ENCODE peak calls at places on chromosomes 6 and 20, in six cellular contexts. One of them, this sample, is unnamed.

GRCh38 chr20:46357030-46357514 is 48.8 kb upstream of the CDH22 start:
- DNase-seq in dorsolateral prefrontal cortex: no peak
- DNase-seq in K562: no peak
- DNase-seq in NCI-H345: peak
- DNase-seq in SHP77: no peak
- DNase-seq in cerebellum: no peak
- DNase-seq in this sample: no peak

GRCh38 chr6:87093651-87094050 is 1.3 kb downstream of the CGA start:
- DNase-seq in NCI-H345: no peak
- DNase-seq in cerebellum: no peak
- DNase-seq in K562: no peak
- DNase-seq in dorsolateral prefrontal cortex: no peak
- DNase-seq in SHP77: no peak
- DNase-seq in this sample: peak

GRCh38 chr20:37615507-37616425 is 78.1 kb upstream of the CTNNBL1 start:
- DNase-seq in K562: peak
- DNase-seq in NCI-H345: peak
- DNase-seq in dorsolateral prefrontal cortex: no peak
- DNase-seq in SHP77: peak
- DNase-seq in cerebellum: peak
- DNase-seq in this sample: no peak

GRCh38 chr6:134080171-134080795 is 27.9 kb upstream of the SLC2A12 start:
- DNase-seq in cerebellum: no peak
- DNase-seq in K562: no peak
- DNase-seq in NCI-H345: peak
- DNase-seq in SHP77: no peak
- DNase-seq in dorsolateral prefrontal cortex: no peak
- DNase-seq in this sample: peak

GRCh38 chr6:143513410-143513809 is 1.9 kb upstream of the FUCA2 start:
- DNase-seq in K562: peak
- DNase-seq in NCI-H345: peak
- DNase-seq in SHP77: peak
- DNase-seq in dorsolateral prefrontal cortex: no peak
- DNase-seq in cerebellum: no peak
- DNase-seq in this sample: no peak

GRCh38 chr6:12585497-12585958 is 131.0 kb upstream of the PHACTR1 start:
- DNase-seq in dorsolateral prefrontal cortex: no peak
- DNase-seq in cerebellum: no peak
- DNase-seq in SHP77: no peak
- DNase-seq in K562: no peak
- DNase-seq in NCI-H345: no peak
- DNase-seq in this sample: peak

GRCh38 chr6:9875605-9876353 is 539.1 kb downstream of the TFAP2A start:
- DNase-seq in dorsolateral prefrontal cortex: no peak
- DNase-seq in cerebellum: no peak
- DNase-seq in SHP77: no peak
- DNase-seq in K562: no peak
- DNase-seq in NCI-H345: no peak
- DNase-seq in this sample: peak

GRCh38 chr20:25043499-25044260 is 14.3 kb downstream of the ACSS1 start:
- DNase-seq in SHP77: no peak
- DNase-seq in K562: no peak
- DNase-seq in dorsolateral prefrontal cortex: no peak
- DNase-seq in cerebellum: no peak
- DNase-seq in NCI-H345: no peak
- DNase-seq in this sample: no peak

GRCh38 chr6:64012351-64013060 is 376.9 kb downstream of the PHF3 start:
- DNase-seq in dorsolateral prefrontal cortex: no peak
- DNase-seq in NCI-H345: peak
- DNase-seq in SHP77: no peak
- DNase-seq in K562: no peak
- DNase-seq in cerebellum: peak
- DNase-seq in this sample: peak

GRCh38 chr6:139706949-139707348 is 332.5 kb upstream of the CITED2 start:
- DNase-seq in SHP77: no peak
- DNase-seq in dorsolateral prefrontal cortex: no peak
- DNase-seq in K562: no peak
- DNase-seq in NCI-H345: no peak
- DNase-seq in cerebellum: no peak
- DNase-seq in this sample: no peak

GRCh38 chr6:46490425-46491200 is 636 bp downstream of the RCAN2 start:
- DNase-seq in SHP77: peak
- DNase-seq in cerebellum: peak
- DNase-seq in NCI-H345: peak
- DNase-seq in dorsolateral prefrontal cortex: peak
- DNase-seq in K562: peak
- DNase-seq in this sample: no peak